ENCODE peak calls at places on chromosomes 5 and 9, in ten cellular contexts. K is NCI-H2227 treated with DMSO at 0.1 percent for 48 hours; B is neural progenitor cell; E is Kasumi-1; W is cardiac muscle cell; Y is NCI-H2107; H is effector memory CD4-positive, alpha-beta T cell; F is erythroblast; N is Caki2; I is AG09309. U is an unnamed sample.

GRCh38 chr5:14201325-14202061 is 58.4 kb downstream of the TRIO start:
- DNase-seq in K (no peak), B (no peak), E (no peak), W (peak; percentile 63), Y (no peak), H (no peak), F (no peak), N (no peak), I (no peak), U (no peak)

GRCh38 chr5:285991-286557 is 14.6 kb downstream of the PDCD6 start:
- DNase-seq in K (no peak), B (no peak), E (no peak), W (no peak), Y (no peak), H (no peak), F (no peak), N (no peak), I (no peak), U (no peak)

GRCh38 chr9:81633952-81634421 is 55.4 kb downstream of the TLE1 start:
- DNase-seq in K (no peak), B (peak; percentile 13), E (no peak), W (no peak), Y (no peak), H (no peak), F (no peak), N (no peak), I (no peak), U (no peak)

GRCh38 chr9:121810489-121810888 is 159.1 kb downstream of the DAB2IP start:
- DNase-seq in K (no peak), B (no peak), E (no peak), W (no peak), Y (no peak), H (no peak), F (no peak), N (no peak), I (no peak), U (no peak)

GRCh38 chr5:54517512-54518145 is at the start of gene SNX18:
- DNase-seq in K (peak; percentile 59), B (peak; percentile 98), E (peak; percentile 83), W (peak; percentile 97), Y (peak; percentile 68), H (peak; percentile 87), F (peak; percentile 96), N (peak; percentile 77), I (peak; percentile 76), U (peak; percentile 91)

GRCh38 chr5:135031146-135031812 is 2.7 kb downstream of the PITX1 start:
- DNase-seq in K (no peak), B (peak; percentile 76), E (peak; percentile 12), W (no peak), Y (no peak), H (no peak), F (peak; percentile 28), N (no peak), I (no peak), U (no peak)

GRCh38 chr9:91089405-91090131 is 272.1 kb downstream of the AUH start:
- DNase-seq in K (no peak), B (peak; percentile 28), E (no peak), W (peak; percentile 71), Y (no peak), H (no peak), F (peak; percentile 6), N (no peak), I (peak; percentile 47), U (no peak)

GRCh38 chr5:135887881-135888614 is 7.6 kb downstream of the IL9 start:
- DNase-seq in K (no peak), B (peak; percentile 70), E (no peak), W (peak; percentile 66), Y (no peak), H (no peak), F (no peak), N (no peak), I (no peak), U (no peak)

GRCh38 chr9:137444106-137444790 is 3.1 kb upstream of the ENTPD8 start:
- DNase-seq in K (no peak), B (no peak), E (no peak), W (no peak), Y (no peak), H (no peak), F (no peak), N (no peak), I (no peak), U (no peak)

GRCh38 chr5:17339841-17340240 is 122.4 kb downstream of the BASP1 start:
- DNase-seq in K (no peak), B (no peak), E (no peak), W (no peak), Y (no peak), H (no peak), F (no peak), N (no peak), I (no peak), U (no peak)

GRCh38 chr9:81782313-81782712 is 93.0 kb upstream of the TLE1 start:
- DNase-seq in K (no peak), B (no peak), E (no peak), W (no peak), Y (no peak), H (no peak), F (no peak), N (no peak), I (no peak), U (no peak)

GRCh38 chr9:117114768-117115167 is 300.1 kb downstream of the ASTN2 start:
- DNase-seq in K (no peak), B (no peak), E (no peak), W (no peak), Y (no peak), H (no peak), F (no peak), N (no peak), I (no peak), U (no peak)

GRCh38 chr5:138955013-138955660 is 80.0 kb upstream of the LRRTM2 start:
- DNase-seq in K (peak; percentile 53), B (no peak), E (no peak), W (no peak), Y (no peak), H (no peak), F (no peak), N (peak; percentile 51), I (no peak), U (no peak)

GRCh38 chr5:93246093-93246855 is 334.7 kb downstream of the NR2F1-AS1 start:
- DNase-seq in K (no peak), B (peak; percentile 92), E (no peak), W (peak; percentile 75), Y (no peak), H (no peak), F (no peak), N (no peak), I (no peak), U (no peak)

GRCh38 chr9:108911820-108912219 is 22.1 kb downstream of the ELP1 start:
- DNase-seq in K (no peak), B (no peak), E (no peak), W (no peak), Y (no peak), H (no peak), F (no peak), N (no peak), I (no peak), U (no peak)

GRCh38 chr9:10036095-10036494 is 576.7 kb downstream of the PTPRD start:
- DNase-seq in K (no peak), B (no peak), E (no peak), W (no peak), Y (no peak), H (no peak), F (no peak), N (no peak), I (no peak), U (no peak)

GRCh38 chr5:63127054-63127453 is 548.4 kb downstream of the LRRC70 start:
- DNase-seq in K (no peak), B (no peak), E (no peak), W (peak; percentile 39), Y (no peak), H (no peak), F (no peak), N (peak; percentile 29), I (no peak), U (no peak)

GRCh38 chr5:92559331-92559730 is 1021.7 kb downstream of the NR2F1-AS1 start:
- DNase-seq in K (no peak), B (no peak), E (no peak), W (no peak), Y (no peak), H (no peak), F (no peak), N (no peak), I (no peak), U (no peak)

GRCh38 chr5:173352366-173353069 is 24.3 kb upstream of the STC2 start:
- DNase-seq in K (no peak), B (no peak), E (no peak), W (no peak), Y (no peak), H (no peak), F (no peak), N (no peak), I (no peak), U (no peak)

GRCh38 chr5:168583742-168584482 is 4.7 kb upstream of the PANK3 start:
- DNase-seq in K (no peak), B (no peak), E (peak; percentile 35), W (no peak), Y (no peak), H (no peak), F (no peak), N (no peak), I (no peak), U (no peak)

GRCh38 chr9:68907910-68908309 is 106.0 kb downstream of the PRKACG start:
- DNase-seq in K (no peak), B (no peak), E (no peak), W (no peak), Y (no peak), H (no peak), F (no peak), N (no peak), I (no peak), U (no peak)

GRCh38 chr5:72837524-72838096 is 21.1 kb downstream of the TNPO1 start:
- DNase-seq in K (no peak), B (no peak), E (no peak), W (no peak), Y (no peak), H (no peak), F (no peak), N (peak; percentile 64), I (no peak), U (no peak)

GRCh38 chr5:95883185-95884020 is 60.9 kb upstream of the GLRX start:
- DNase-seq in K (no peak), B (no peak), E (no peak), W (no peak), Y (no peak), H (no peak), F (no peak), N (no peak), I (no peak), U (no peak)

GRCh38 chr9:78871452-78872331 is 574.8 kb downstream of the PSAT1 start:
- DNase-seq in K (no peak), B (no peak), E (no peak), W (peak; percentile 73), Y (no peak), H (no peak), F (no peak), N (peak; percentile 80), I (peak; percentile 87), U (no peak)

GRCh38 chr5:96537386-96537785 is 104.3 kb upstream of the PCSK1 start:
- DNase-seq in K (no peak), B (no peak), E (peak; percentile 63), W (peak; percentile 90), Y (no peak), H (peak; percentile 5), F (no peak), N (no peak), I (peak; percentile 41), U (peak; percentile 5)

GRCh38 chr5:107442452-107442851 is 228.3 kb downstream of the EFNA5 start:
- DNase-seq in K (no peak), B (no peak), E (no peak), W (no peak), Y (no peak), H (no peak), F (no peak), N (no peak), I (no peak), U (no peak)

GRCh38 chr5:56480305-56481146 is 247.4 kb upstream of the ANKRD55 start:
- DNase-seq in K (no peak), B (peak; percentile 87), E (peak; percentile 42), W (peak; percentile 79), Y (no peak), H (peak; percentile 22), F (no peak), N (peak; percentile 67), I (no peak), U (no peak)

GRCh38 chr5:25444697-25445096 is 799.9 kb upstream of the CDH10 start:
- DNase-seq in K (no peak), B (no peak), E (no peak), W (no peak), Y (no peak), H (no peak), F (no peak), N (no peak), I (no peak), U (no peak)

U was measured in effector CD4-positive, alpha-beta T cell.